ENCODE peak calls at places on chromosomes 7 and 10, in five cellular contexts. V is K562, D is tibial nerve, X is uterus, I is ovary. S is an unnamed sample.
A peak's percentile ranks its signal among the peaks of the same experiment; 100 is the strongest.

GRCh38 chr10:98536551-98536950 is 89.8 kb upstream of the HPS1 start:
- DNase-seq in X (no peak), V (no peak), I (no peak), D (no peak), S (no peak)

GRCh38 chr10:111360260-111360925 is 283.6 kb downstream of the ADRA2A start:
- DNase-seq in I (peak; percentile 43), D (no peak), X (peak; percentile 13), V (no peak), S (peak; percentile 66)

GRCh38 chr7:6558837-6559236 is 7.6 kb upstream of the GRID2IP start:
- DNase-seq in I (no peak), D (no peak), X (no peak), V (peak; percentile 81), S (peak; percentile 65)

GRCh38 chr10:129057856-129058663 is 409.0 kb upstream of the MGMT start:
- DNase-seq in X (no peak), I (no peak), V (no peak), D (no peak), S (peak; percentile 32)

GRCh38 chr10:46318808-46319207 is 32.0 kb downstream of the ANTXRL start:
- DNase-seq in I (no peak), V (no peak), X (no peak), D (no peak), S (no peak)

GRCh38 chr7:139526578-139527544 is 3.4 kb downstream of the CLEC2L start:
- DNase-seq in I (no peak), X (peak; percentile 39), V (no peak), D (no peak), S (no peak)

GRCh38 chr10:23325132-23325531 is 19.5 kb downstream of the C10orf67 start:
- DNase-seq in V (no peak), D (no peak), X (no peak), I (no peak), S (no peak)

GRCh38 chr10:113454341-113455061 is 98.4 kb upstream of the HABP2 start:
- DNase-seq in I (peak; percentile 58), D (no peak), X (peak; percentile 23), V (peak; percentile 36), S (peak; percentile 48)

GRCh38 chr7:147990837-147991236 is 599.7 kb upstream of the C7orf33 start:
- DNase-seq in I (no peak), D (no peak), X (no peak), V (no peak), S (no peak)

GRCh38 chr10:114768394-114768786 is 53.2 kb upstream of the FHIP2A start:
- DNase-seq in I (no peak), D (no peak), V (no peak), X (no peak), S (no peak)

GRCh38 chr7:130987092-130987491 is 253.1 kb upstream of the KLF14 start:
- DNase-seq in D (no peak), X (no peak), I (no peak), V (no peak), S (no peak)

GRCh38 chr10:22573820-22574569 is 140.4 kb downstream of the PIP4K2A start:
- DNase-seq in I (no peak), X (no peak), V (peak; percentile 32), D (no peak), S (peak; percentile 14)

GRCh38 chr7:156903232-156903909 is 10.4 kb upstream of the LMBR1 start:
- DNase-seq in V (no peak), I (no peak), X (peak; percentile 76), D (no peak), S (no peak)

GRCh38 chr10:13078912-13079775 is 20.8 kb upstream of the OPTN start:
- DNase-seq in D (no peak), X (no peak), V (no peak), I (no peak), S (no peak)

GRCh38 chr7:92669616-92670153 is 79.5 kb upstream of the FAM133B start:
- DNase-seq in D (no peak), I (no peak), X (no peak), V (no peak), S (no peak)

GRCh38 chr7:2560175-2560695 is 1.5 kb downstream of the IQCE start:
- DNase-seq in X (no peak), V (no peak), D (no peak), I (no peak), S (peak; percentile 33)

GRCh38 chr7:2553831-2554581 is 1.3 kb downstream of the BRAT1 start:
- DNase-seq in X (no peak), I (peak; percentile 37), V (peak; percentile 20), D (no peak), S (no peak)

GRCh38 chr7:2555121-2556052 is at the start of gene BRAT1:
- DNase-seq in X (peak; percentile 97), I (peak; percentile 98), V (peak; percentile 97), D (peak; percentile 96), S (peak; percentile 99)

GRCh38 chr7:2554654-2555053 is 670 bp downstream of the BRAT1 start:
- DNase-seq in D (no peak), X (no peak), V (no peak), I (no peak), S (peak; percentile 57)

DNA sequence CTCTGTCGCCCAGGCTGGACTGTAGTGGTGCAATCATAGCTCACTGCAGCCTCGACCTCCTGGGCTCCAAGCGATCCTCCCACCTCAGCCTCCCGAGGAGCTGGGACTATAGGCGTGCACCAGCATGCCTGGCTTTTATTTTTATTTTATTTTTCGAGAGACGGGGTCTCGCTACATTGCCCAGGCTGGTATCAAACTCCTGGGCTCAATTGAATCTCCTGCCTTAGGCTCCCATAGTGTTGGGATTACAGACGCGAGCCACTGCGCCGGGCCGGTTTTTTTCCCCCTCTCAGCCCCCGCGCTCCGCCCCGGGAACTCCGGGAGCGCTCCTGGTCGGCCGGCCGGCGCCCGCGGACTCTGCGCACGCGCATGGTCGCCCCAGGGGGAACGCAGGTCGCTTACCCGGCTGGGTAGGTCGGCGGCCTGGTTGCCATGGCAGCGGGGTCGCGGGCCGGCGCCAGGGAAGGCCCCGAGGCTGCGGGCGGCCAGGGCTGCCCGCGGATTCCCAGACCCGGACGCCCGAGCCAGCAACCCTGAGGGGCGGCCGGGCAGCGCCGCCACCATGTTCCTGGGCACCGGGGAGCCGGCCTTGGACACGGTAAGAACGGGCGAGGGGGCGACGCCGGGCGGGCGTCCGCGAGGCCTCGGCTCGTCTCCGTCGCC is at the start of gene IQCE:
- DNase-seq in X (peak; percentile 91), I (peak; percentile 97), V (peak; percentile 95), D (peak; percentile 82), S (peak; percentile 96)
- TF ChIP-seq POLR2A in X (peak; percentile 37), I (no peak), V (no peak), D (no peak), S (no peak)

GRCh38 chr10:86058964-86059363 is 307.6 kb downstream of the GRID1 start:
- DNase-seq in I (no peak), X (no peak), V (no peak), D (no peak), S (no peak)

GRCh38 chr10:86053675-86054074 is 312.9 kb downstream of the GRID1 start:
- DNase-seq in D (no peak), I (no peak), V (no peak), X (no peak), S (no peak)

GRCh38 chr10:86055928-86056327 is 310.7 kb downstream of the GRID1 start:
- DNase-seq in X (no peak), V (no peak), I (no peak), D (no peak), S (no peak)

GRCh38 chr10:86057708-86058107 is 308.9 kb downstream of the GRID1 start:
- DNase-seq in I (no peak), X (no peak), D (no peak), V (no peak), S (no peak)

DNA sequence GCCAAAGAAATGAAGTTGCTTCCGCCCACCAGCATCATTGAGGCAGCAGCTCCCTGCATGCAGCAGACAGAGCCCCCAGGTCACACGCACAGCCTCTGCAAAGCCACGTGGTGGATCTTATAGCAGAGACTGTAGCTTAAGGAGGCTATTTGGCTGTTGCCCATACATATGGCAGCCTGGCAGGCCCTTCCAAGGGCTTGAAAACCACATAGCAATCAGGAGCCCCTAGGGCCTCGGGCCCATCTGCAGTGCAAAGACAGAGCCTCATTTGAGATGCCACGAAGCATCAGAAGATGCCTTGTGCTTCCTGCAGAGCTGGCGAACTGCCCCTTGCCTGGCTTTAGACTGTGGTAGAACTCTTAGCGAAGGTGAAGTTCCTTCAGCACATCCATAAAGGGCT is 310.0 kb downstream of the GRID1 start:
- DNase-seq in I (no peak), V (no peak), D (no peak), X (no peak), S (no peak)
- TF ChIP-seq POLR2A in I (no peak), V (no peak), D (no peak), X (no peak), S (no peak)

DNA sequence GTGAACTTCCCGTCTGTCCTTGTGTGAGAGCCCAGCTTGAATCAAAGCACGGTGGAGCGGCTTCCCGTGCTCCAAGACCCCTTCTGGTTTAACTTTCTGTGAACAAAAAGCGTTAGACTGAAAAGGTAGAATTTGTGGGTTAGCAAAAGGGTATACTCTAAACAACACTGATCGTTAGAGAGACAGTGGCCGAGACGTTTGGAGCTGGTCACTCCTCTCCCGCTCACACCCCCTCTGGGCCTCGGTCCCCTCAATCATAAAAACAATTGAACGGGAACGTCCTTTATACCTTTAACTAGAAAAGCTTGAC is 502 bp downstream of the PRKRIP1 start:
- DNase-seq in I (no peak), V (no peak), X (no peak), D (no peak), S (no peak)
- TF ChIP-seq POLR2A in I (no peak), V (peak; percentile 62), X (no peak), D (no peak), S (no peak)

DNA sequence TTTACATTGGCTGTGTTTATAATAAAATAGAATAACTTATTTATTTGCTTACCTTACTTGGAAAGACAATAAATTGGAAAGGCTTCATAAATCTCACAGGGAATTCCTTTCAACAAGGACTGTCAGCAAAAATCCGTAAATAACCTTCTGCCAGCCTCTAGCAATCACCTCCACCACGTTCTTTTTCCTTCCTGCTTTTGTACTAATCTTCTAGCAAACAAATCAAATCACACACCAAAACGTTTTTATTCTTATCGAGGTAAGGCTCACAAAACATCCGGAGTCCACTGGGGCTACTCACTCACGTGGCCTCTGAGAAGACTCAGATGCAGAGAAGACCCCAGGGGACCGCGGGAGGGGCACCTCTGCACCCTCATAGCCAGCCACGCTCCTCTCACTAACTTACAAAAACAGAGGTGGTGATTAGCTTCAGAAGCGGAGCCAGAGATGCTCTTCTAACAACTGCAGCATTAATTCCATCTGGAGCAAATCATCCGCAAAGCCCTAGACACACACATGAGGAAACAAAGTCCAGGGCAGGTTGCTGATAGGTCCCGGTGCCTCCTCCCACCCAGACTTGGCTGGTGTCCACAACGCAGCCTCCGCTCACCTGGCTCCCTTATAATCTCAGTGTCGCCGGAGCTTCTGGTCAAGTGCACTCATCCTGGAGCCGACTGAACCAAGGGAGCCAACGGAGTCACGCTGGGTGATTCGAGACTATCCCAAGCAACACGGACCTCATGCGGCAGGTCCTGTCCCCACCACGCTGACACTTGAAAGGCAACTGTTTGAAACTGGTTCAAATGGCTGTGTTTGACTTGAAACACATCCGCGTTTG is 22.5 kb downstream of the CTBP2 start:
- DNase-seq in D (no peak), I (no peak), V (no peak), X (no peak), S (no peak)
- TF ChIP-seq POLR2A in D (no peak), I (no peak), V (no peak), X (no peak), S (no peak)